ENCODE peak calls at places on chromosomes 11 and 22, in nine cellular contexts. K is upper lobe of left lung; O is fibroblast of the aortic adventitia; P is foreskin fibroblast; S is mucosa of descending colon; Z is BJ; B is CD8-positive, alpha-beta T cell; N is AG10803; G is kidney epithelial cell. L is an unnamed sample.

GRCh38 chr11:121901853-121902252 is 214.2 kb downstream of the BLID start:
- DNase-seq in Z (no peak), B (no peak), N (no peak), K (no peak), S (no peak), O (no peak), G (no peak), P (no peak), L (no peak)

GRCh38 chr11:1396375-1396841 is 6.7 kb downstream of the BRSK2 start:
- DNase-seq in S (no peak), O (no peak), K (no peak), P (no peak), Z (no peak), G (no peak), B (no peak), N (no peak), L (no peak)

GRCh38 chr11:59802639-59803176 is 7.9 kb downstream of the MRPL16 start:
- DNase-seq in B (no peak), O (peak), Z (no peak), P (peak), N (peak), K (no peak), S (no peak), G (no peak), L (no peak)

GRCh38 chr11:113952070-113952469 is 22.8 kb upstream of the HTR3A start:
- DNase-seq in B (no peak), S (no peak), G (no peak), K (no peak), Z (no peak), O (no peak), N (no peak), P (no peak), L (no peak)

GRCh38 chr11:69141742-69142141 is 14.0 kb upstream of the SMIM38 start:
- DNase-seq in N (no peak), Z (no peak), S (no peak), O (no peak), B (no peak), K (no peak), G (no peak), P (no peak), L (no peak)

GRCh38 chr11:124749920-124750319 is 2.1 kb downstream of the VSIG2 start:
- DNase-seq in Z (no peak), G (no peak), B (no peak), N (no peak), O (no peak), S (no peak), K (no peak), P (no peak), L (no peak)

GRCh38 chr11:46239801-46240061 is 37.7 kb upstream of the CREB3L1 start:
- DNase-seq in O (peak), N (peak), P (peak), Z (no peak), K (no peak), S (no peak), B (no peak), G (no peak), L (no peak)

GRCh38 chr11:86632499-86633269 is 39.7 kb downstream of the ME3 start:
- DNase-seq in O (peak), S (peak), P (peak), B (no peak), Z (peak), K (no peak), N (peak), G (peak), L (peak)

GRCh38 chr22:31818481-31819392 is 64.9 kb downstream of the DEPDC5 start:
- DNase-seq in K (no peak), P (peak), G (no peak), N (peak), O (peak), Z (no peak), B (no peak), S (no peak), L (no peak)

GRCh38 chr22:37294747-37295146 is 12.4 kb downstream of the CYTH4 start:
- DNase-seq in P (no peak), O (no peak), G (no peak), Z (no peak), S (no peak), B (no peak), N (no peak), K (no peak), L (no peak)

GRCh38 chr22:27987557-27987956 is 68.5 kb upstream of the PITPNB start:
- DNase-seq in K (no peak), G (peak), P (peak), B (no peak), Z (peak), O (peak), S (no peak), N (peak), L (peak)

GRCh38 chr11:127345819-127346459 is 345.4 kb upstream of the KIRREL3 start:
- DNase-seq in B (no peak), Z (no peak), S (no peak), K (no peak), N (peak), P (peak), O (peak), G (no peak), L (peak)

GRCh38 chr11:107619926-107620325 is 29.0 kb downstream of the ELMOD1 start:
- DNase-seq in B (no peak), N (peak), G (no peak), P (peak), O (peak), S (no peak), Z (no peak), K (no peak), L (no peak)

GRCh38 chr11:83162377-83162776 is 5.4 kb downstream of the PCF11 start:
- DNase-seq in S (no peak), K (no peak), B (no peak), N (no peak), Z (no peak), O (peak), G (no peak), P (no peak), L (no peak)
- H3K4me3 ChIP-seq in S (no peak), K (peak), B (no peak), N (no peak), Z (no peak), O (no peak), G (no peak), P (no peak), L (no peak)

GRCh38 chr11:37320921-37321320 is 722.9 kb upstream of the RAG2 start:
- DNase-seq in P (no peak), B (no peak), K (no peak), G (peak), N (no peak), O (no peak), S (no peak), Z (no peak), L (no peak)
- TF ChIP-seq CTCF in P (no peak), B (no peak), K (no peak), G (no peak), N (no peak), O (no peak), S (no peak), Z (no peak), L (no peak)

GRCh38 chr22:50624347-50625130 is 3.4 kb downstream of the ARSA start:
- DNase-seq in B (no peak), S (no peak), K (no peak), P (no peak), O (no peak), N (no peak), G (no peak), Z (no peak), L (no peak)

GRCh38 chr22:50621948-50622722 is 5.8 kb downstream of the ARSA start:
- DNase-seq in N (no peak), P (no peak), O (no peak), S (peak), K (peak), G (no peak), Z (no peak), B (no peak), L (no peak)

GRCh38 chr22:50621491-50621880 is 6.5 kb downstream of the ARSA start:
- DNase-seq in P (no peak), S (no peak), Z (no peak), N (no peak), K (no peak), O (no peak), B (no peak), G (no peak), L (no peak)

GRCh38 chr22:50622723-50623327 is 5.1 kb downstream of the ARSA start:
- DNase-seq in S (peak), G (no peak), Z (no peak), B (no peak), O (no peak), N (no peak), P (no peak), K (peak), L (no peak)

DNA sequence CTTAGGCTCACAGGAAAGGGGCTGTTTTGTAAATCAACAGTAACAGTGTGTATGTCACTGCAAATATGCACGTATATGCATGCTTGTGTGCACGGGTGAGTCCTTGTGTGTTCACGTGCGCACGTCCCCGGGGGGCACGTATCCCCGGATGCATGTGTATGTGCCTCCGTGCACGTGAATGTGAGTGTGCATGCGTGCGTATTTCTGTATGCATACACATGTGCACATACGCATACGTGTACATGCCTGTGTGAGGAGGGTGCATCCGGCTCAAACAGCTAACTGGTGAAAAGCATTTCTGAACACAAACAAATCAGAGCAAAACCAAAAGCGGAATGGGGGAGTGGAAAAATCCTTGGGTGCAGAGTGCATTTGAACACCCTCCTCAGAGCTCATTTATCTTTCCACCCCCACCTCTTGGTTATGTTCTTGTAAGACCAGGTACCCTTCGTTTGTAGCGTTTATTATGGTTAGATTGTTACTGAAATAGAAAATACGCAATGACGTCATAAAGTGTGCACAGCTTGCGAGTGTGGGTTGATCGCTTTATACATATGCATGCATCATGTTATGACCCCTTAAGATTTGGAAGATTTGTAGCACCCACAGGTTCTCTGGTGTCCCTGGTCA is 7.0 kb downstream of the ARSA start:
- DNase-seq in K (no peak), P (no peak), S (peak), B (peak), G (no peak), Z (no peak), N (no peak), O (no peak), L (no peak)
- H3K4me3 ChIP-seq in K (peak), P (peak), S (no peak), B (peak), G (no peak), Z (no peak), N (no peak), O (no peak), L (no peak)

GRCh38 chr22:29520851-29521250 is 32.7 kb downstream of the THOC5 start:
- DNase-seq in B (no peak), G (no peak), K (no peak), Z (no peak), S (no peak), P (peak), N (peak), O (peak), L (peak)

GRCh38 chr22:29521526-29521925 is 32.0 kb downstream of the THOC5 start:
- DNase-seq in N (no peak), B (no peak), S (no peak), K (no peak), O (no peak), G (no peak), P (no peak), Z (no peak), L (no peak)

GRCh38 chr22:29523761-29524160 is 29.8 kb downstream of the THOC5 start:
- DNase-seq in S (no peak), G (no peak), N (no peak), Z (no peak), O (no peak), B (no peak), P (no peak), K (no peak), L (no peak)

GRCh38 chr22:29528144-29528543 is 25.4 kb downstream of the THOC5 start:
- DNase-seq in N (no peak), O (no peak), B (no peak), P (no peak), K (no peak), G (no peak), Z (no peak), S (no peak), L (no peak)

DNA sequence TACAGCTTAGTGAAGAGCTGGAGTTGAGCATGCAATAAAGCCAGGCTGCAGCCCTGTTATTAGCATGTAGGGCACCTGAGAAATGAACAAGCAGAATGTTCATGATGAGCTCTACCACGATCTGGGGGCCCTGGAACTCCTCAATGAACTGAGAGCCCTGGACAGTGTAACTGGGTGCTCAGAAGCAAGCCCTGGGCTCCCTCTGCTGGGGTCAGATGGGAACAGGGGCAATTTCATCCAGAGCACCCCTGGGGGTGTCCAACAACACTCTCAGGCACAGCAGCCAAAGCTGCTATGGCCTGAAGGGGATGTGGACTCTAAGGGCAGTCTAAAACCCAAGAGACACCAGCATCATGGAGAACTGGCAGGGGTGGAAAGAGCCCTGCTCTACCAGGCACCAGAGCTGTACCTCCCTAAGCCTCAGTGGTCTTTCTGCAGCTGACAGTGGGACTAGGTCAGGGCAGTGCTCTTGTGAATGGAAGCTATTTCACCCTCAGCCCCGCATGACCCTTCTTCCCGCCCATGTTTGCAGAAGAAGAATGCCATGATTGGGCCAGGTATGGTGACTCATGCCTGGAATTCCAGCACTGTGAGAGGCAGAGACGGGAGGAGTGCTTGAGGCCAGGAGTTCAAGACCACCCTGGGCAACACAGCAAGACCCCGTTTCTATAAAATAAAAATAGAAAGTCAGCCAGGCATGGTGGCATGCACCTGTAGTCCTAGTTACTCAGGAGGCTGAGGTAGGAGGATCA is 28.9 kb downstream of the THOC5 start:
- DNase-seq in B (no peak), N (peak), G (no peak), Z (no peak), O (peak), S (no peak), P (peak), K (no peak), L (no peak)
- TF ChIP-seq CTCF in B (no peak), N (peak), G (peak), Z (peak), O (peak), S (no peak), P (peak), K (no peak), L (peak)

GRCh38 chr11:62925308-62925707 is 4.1 kb upstream of the CHRM1 start:
- DNase-seq in Z (no peak), N (no peak), K (no peak), P (no peak), O (no peak), B (no peak), G (no peak), S (no peak), L (no peak)
- H3K4me3 ChIP-seq in Z (no peak), N (no peak), K (no peak), P (no peak), O (no peak), B (peak), G (no peak), S (no peak), L (no peak)

GRCh38 chr11:34416088-34416487 is 22.6 kb upstream of the CAT start:
- DNase-seq in K (no peak), S (no peak), P (no peak), Z (no peak), B (no peak), O (no peak), N (peak), G (no peak), L (no peak)

GRCh38 chr11:34415538-34415937 is 23.2 kb upstream of the CAT start:
- DNase-seq in P (no peak), G (no peak), O (no peak), S (no peak), K (no peak), N (no peak), B (no peak), Z (no peak), L (no peak)

GRCh38 chr11:34419158-34419557 is 19.6 kb upstream of the CAT start:
- DNase-seq in B (no peak), Z (no peak), O (no peak), K (no peak), N (no peak), S (no peak), G (no peak), P (no peak), L (no peak)

GRCh38 chr11:34416746-34417145 is 22.0 kb upstream of the CAT start:
- DNase-seq in P (peak), S (no peak), Z (no peak), B (no peak), N (peak), G (no peak), K (no peak), O (peak), L (no peak)

GRCh38 chr11:34417203-34417602 is 21.5 kb upstream of the CAT start:
- DNase-seq in Z (no peak), O (no peak), S (no peak), N (no peak), G (no peak), P (no peak), B (no peak), K (no peak), L (no peak)
- TF ChIP-seq CTCF in Z (no peak), O (no peak), S (no peak), N (peak), G (peak), P (no peak), B (no peak), K (no peak), L (peak)

DNA sequence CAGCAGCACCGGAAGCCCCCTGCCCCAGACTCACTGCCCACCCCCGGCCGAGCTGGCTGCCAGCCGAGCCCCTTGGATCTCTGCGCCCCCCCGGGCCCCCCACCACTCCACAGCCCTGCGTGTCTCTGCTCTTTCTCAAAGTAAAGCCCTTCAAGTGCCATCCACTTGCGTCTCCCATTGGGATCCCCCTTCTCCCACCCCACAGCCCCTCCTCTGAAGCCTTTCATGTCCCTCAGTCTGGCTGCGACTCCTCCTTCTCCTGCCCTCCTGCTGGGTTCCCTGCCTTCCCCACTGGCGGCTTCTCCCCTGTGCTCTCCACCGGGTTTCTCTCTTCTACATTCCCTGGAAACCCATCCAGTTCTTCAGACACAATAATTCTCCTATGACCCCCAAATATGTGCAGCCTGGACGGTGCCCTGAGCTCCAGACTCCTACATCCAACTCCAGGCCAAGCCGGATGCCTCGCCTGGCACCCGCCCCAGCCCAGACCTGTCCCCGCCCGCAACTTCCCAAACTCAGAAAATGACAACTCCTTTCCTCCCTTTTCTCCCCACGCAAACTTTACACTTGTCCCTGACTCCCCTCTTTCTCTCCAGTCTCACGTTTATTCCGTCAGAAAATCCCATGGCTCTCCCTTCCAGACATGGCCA is 108.9 kb downstream of the WNT7B start:
- DNase-seq in B (no peak), G (no peak), O (no peak), N (no peak), Z (no peak), P (no peak), K (no peak), S (no peak), L (no peak)
- H3K4me3 ChIP-seq in B (no peak), G (no peak), O (no peak), N (no peak), Z (no peak), P (no peak), K (no peak), S (no peak), L (no peak)

GRCh38 chr11:37230865-37231264 is 632.8 kb upstream of the RAG2 start:
- DNase-seq in B (no peak), Z (no peak), G (no peak), O (no peak), N (no peak), P (no peak), S (no peak), K (no peak), L (no peak)
- TF ChIP-seq CTCF in B (no peak), Z (no peak), G (peak), O (no peak), N (no peak), P (no peak), S (no peak), K (no peak), L (no peak)